ENCODE peak calls at places on chromosomes 1 and 21, in eight cellular contexts. T, C, N, W, K, U, M and V are unnamed samples.

GRCh38 chr1:217453816-217454215 is 177.1 kb downstream of the GPATCH2 start:
- DNase-seq in C (no peak), W (no peak), N (no peak), K (no peak), T (no peak), M (no peak), U (no peak), V (no peak)

GRCh38 chr21:34128124-34128523 is 54.7 kb downstream of the MRPS6 start:
- DNase-seq in K (no peak), C (no peak), M (no peak), U (no peak), W (no peak), N (no peak), T (no peak), V (no peak)

GRCh38 chr1:145962157-145963102 is 1.9 kb downstream of the ANKRD34A start:
- DNase-seq in T (no peak), C (no peak), W (no peak), K (no peak), U (no peak), N (peak), M (no peak), V (no peak)

GRCh38 chr1:201914456-201915235 is 25.9 kb downstream of the SHISA4 start:
- DNase-seq in N (no peak), C (no peak), W (no peak), T (no peak), K (no peak), M (no peak), U (no peak), V (no peak)

GRCh38 chr1:47627016-47627415 is 189.2 kb downstream of the FOXD2 start:
- DNase-seq in M (no peak), N (no peak), K (no peak), T (peak), W (no peak), C (no peak), U (no peak), V (no peak)

GRCh38 chr1:25642710-25643109 is 26.1 kb downstream of the MAN1C1 start:
- DNase-seq in W (no peak), N (no peak), M (no peak), T (peak), U (no peak), K (peak), C (no peak), V (no peak)

GRCh38 chr1:41452704-41453350 is 31.7 kb downstream of the EDN2 start:
- DNase-seq in T (no peak), U (no peak), C (no peak), W (no peak), N (no peak), M (no peak), K (no peak), V (no peak)

GRCh38 chr1:98221926-98222325 is 301.1 kb upstream of the DPYD start:
- DNase-seq in T (no peak), K (no peak), M (no peak), W (no peak), U (no peak), N (no peak), C (peak), V (no peak)

GRCh38 chr1:167726038-167726437 is 4.3 kb downstream of the MPZL1 start:
- DNase-seq in C (no peak), N (no peak), T (no peak), U (no peak), K (no peak), M (no peak), W (no peak), V (no peak)

GRCh38 chr1:182633657-182634281 is 29.6 kb upstream of the RGS16 start:
- DNase-seq in W (no peak), C (peak), K (no peak), T (no peak), N (no peak), U (no peak), M (no peak), V (no peak)

GRCh38 chr1:91440845-91441244 is 36.2 kb upstream of the HFM1 start:
- DNase-seq in M (no peak), N (no peak), U (no peak), T (no peak), C (no peak), W (no peak), K (no peak), V (no peak)

GRCh38 chr1:158019177-158019868 is 25.9 kb downstream of the KIRREL1 start:
- DNase-seq in T (no peak), W (peak), M (no peak), N (peak), C (no peak), U (peak), K (no peak), V (peak)

GRCh38 chr1:112904831-112905227 is 51.2 kb downstream of the SLC16A1 start:
- DNase-seq in N (no peak), T (peak), K (no peak), C (no peak), U (no peak), M (no peak), W (no peak), V (no peak)

GRCh38 chr1:146019225-146020057 is 2.1 kb downstream of the HJV start:
- DNase-seq in U (no peak), K (no peak), N (peak), C (no peak), T (no peak), W (no peak), M (no peak), V (no peak)

GRCh38 chr1:212671342-212672031 is 28.2 kb downstream of the BATF3 start:
- DNase-seq in N (peak), U (no peak), C (peak), K (no peak), W (peak), M (peak), T (no peak), V (no peak)

GRCh38 chr1:102032534-102032933 is 35.8 kb upstream of the OLFM3 start:
- DNase-seq in C (no peak), K (no peak), T (no peak), N (no peak), W (no peak), M (no peak), U (no peak), V (no peak)